ENCODE peak calls at places on chromosome 22, in eight cellular contexts. J is endothelial cell; H is neural progenitor cell; Z is SK-N-SH; G is epithelial cell of esophagus; B is CD4-positive, alpha-beta T cell; X is psoas muscle; M is GM12864. Y is an unnamed sample.

GRCh38 chr22:39592104-39593060 is 21.8 kb downstream of the CACNA1I start:
- DNase-seq in H (peak), J (no peak), X (no peak), Z (peak), B (no peak), G (peak), M (no peak), Y (no peak)

GRCh38 chr22:20741634-20742581 is 32.0 kb upstream of the SERPIND1 start:
- DNase-seq in Z (peak), X (no peak), M (no peak), H (peak), J (peak), G (peak), B (peak), Y (no peak)

GRCh38 chr22:24510694-24511625 is 15.8 kb downstream of the UPB1 start:
- DNase-seq in Z (no peak), H (no peak), G (peak), B (no peak), J (no peak), M (no peak), X (peak), Y (no peak)

GRCh38 chr22:24181088-24181995 is at the start of gene SUSD2:
- DNase-seq in J (no peak), X (peak), G (no peak), H (peak), B (no peak), Z (no peak), M (no peak), Y (no peak)

GRCh38 chr22:19962246-19962908 is 20.8 kb upstream of the TXNRD2 start:
- DNase-seq in Z (peak), G (peak), X (peak), J (peak), B (peak), M (no peak), H (peak), Y (no peak)

GRCh38 chr22:24427500-24428164 is at the start of gene ADORA2A:
- DNase-seq in X (peak), G (no peak), Z (peak), H (no peak), J (no peak), B (peak), M (peak), Y (no peak)

GRCh38 chr22:46010177-46010867 is 33.4 kb upstream of the WNT7B start:
- DNase-seq in H (no peak), X (no peak), J (no peak), Z (no peak), B (no peak), M (no peak), G (peak), Y (no peak)

GRCh38 chr22:45179276-45180049 is 15.7 kb downstream of the NUP50 start:
- DNase-seq in M (no peak), B (peak), Z (no peak), H (no peak), X (no peak), G (no peak), J (no peak), Y (no peak)

GRCh38 chr22:45302047-45302446 is 7.7 kb upstream of the FAM118A start:
- DNase-seq in Z (no peak), B (no peak), X (no peak), G (peak), H (no peak), J (no peak), M (no peak), Y (no peak)

GRCh38 chr22:40009231-40009769 is 14.5 kb downstream of the FAM83F start:
- DNase-seq in G (no peak), H (peak), X (no peak), M (no peak), B (no peak), Z (no peak), J (no peak), Y (no peak)

GRCh38 chr22:25368271-25368670 is 148.8 kb downstream of the CRYBB2 start:
- DNase-seq in X (peak), G (peak), Z (no peak), M (no peak), B (no peak), J (no peak), H (no peak), Y (no peak)

GRCh38 chr22:21683401-21683811 is 17.6 kb downstream of the PPIL2 start:
- DNase-seq in G (no peak), X (no peak), H (no peak), Z (no peak), J (no peak), B (no peak), M (no peak), Y (no peak)

GRCh38 chr22:50506611-50507420 is 686 bp downstream of the LMF2 start:
- DNase-seq in M (no peak), X (peak), J (no peak), G (no peak), H (peak), Z (no peak), B (no peak), Y (no peak)

GRCh38 chr22:50505776-50506610 is 1.5 kb downstream of the LMF2 start:
- DNase-seq in B (no peak), H (no peak), Z (no peak), M (no peak), X (no peak), J (no peak), G (no peak), Y (no peak)

GRCh38 chr22:50507421-50507990 is at the start of gene LMF2:
- DNase-seq in G (peak), J (peak), M (no peak), H (no peak), B (peak), X (peak), Z (peak), Y (peak)

GRCh38 chr22:50508897-50509296 is 873 bp downstream of the NCAPH2 start:
- DNase-seq in Z (no peak), H (no peak), B (no peak), G (no peak), M (no peak), J (no peak), X (no peak), Y (no peak)

DNA sequence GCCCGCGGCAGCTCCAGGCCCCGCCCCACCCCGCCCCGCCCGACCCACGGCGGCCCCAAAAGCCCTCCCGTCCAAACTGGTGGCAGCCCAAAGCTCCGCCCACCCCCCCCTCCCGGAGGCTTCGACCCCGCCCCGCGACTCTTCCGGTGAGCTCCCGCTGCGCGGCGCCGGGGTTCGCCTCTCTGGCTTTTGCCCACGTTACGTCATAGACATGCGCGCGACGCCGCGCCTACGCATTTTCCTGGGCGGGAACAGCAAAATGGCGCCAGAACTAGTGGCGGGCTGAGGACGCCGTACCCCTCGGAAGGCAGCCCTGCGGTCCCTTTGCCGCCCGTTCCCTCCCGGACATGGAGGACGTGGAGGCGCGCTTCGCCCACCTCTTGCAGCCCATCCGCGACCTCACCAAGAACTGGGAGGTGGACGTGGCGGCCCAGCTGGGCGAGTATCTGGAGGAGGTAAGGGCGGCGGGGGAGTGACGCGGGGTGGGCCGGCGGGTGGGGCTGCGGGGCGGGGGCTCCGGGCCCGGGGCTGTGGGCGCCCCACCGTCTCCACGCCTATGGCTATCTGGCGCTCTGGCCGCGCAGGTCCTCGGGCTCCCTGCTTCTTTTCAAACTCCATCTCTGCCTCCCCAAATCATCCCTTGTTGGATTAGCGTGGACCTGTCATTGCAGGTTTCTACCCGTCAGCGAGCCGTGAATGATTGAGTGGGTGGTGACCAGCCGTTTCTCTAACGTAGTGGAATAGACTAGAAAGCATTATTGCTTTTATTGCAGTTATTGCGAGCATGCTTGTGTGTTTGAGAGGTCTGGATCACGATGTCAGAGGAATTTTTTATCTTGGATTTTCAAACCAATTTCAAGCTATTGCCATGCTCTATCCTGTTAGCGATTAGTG is at the start of gene NCAPH2:
- DNase-seq in Z (peak), J (peak), H (peak), B (peak), M (peak), G (peak), X (peak), Y (peak)
- TF ChIP-seq CTCF in Z (no peak), J (no peak), H (no peak), B (no peak), M (no peak), G (no peak), X (no peak), Y (no peak)

GRCh38 chr22:17366830-17367229 is 2.4 kb upstream of the CECR2 start:
- DNase-seq in X (peak), Z (peak), B (no peak), M (no peak), H (peak), G (no peak), J (peak), Y (peak)
- TF ChIP-seq CTCF in X (peak), Z (no peak), B (no peak), M (peak), H (peak), G (no peak), J (no peak), Y (no peak)

GRCh38 chr22:41966607-41967240 is 2.5 kb upstream of the SEPTIN3 start:
- DNase-seq in M (peak), G (peak), X (no peak), Z (peak), B (no peak), H (peak), J (peak), Y (no peak)
- TF ChIP-seq CTCF in M (peak), G (peak), X (peak), Z (peak), B (peak), H (peak), J (no peak), Y (no peak)

GRCh38 chr22:48072777-48073176 is 1310.3 kb downstream of the TBC1D22A start:
- DNase-seq in J (no peak), B (no peak), H (peak), M (no peak), Z (no peak), G (no peak), X (no peak), Y (no peak)

GRCh38 chr22:48070083-48070482 is 1307.6 kb downstream of the TBC1D22A start:
- DNase-seq in J (no peak), M (no peak), G (no peak), X (no peak), Z (no peak), H (no peak), B (no peak), Y (no peak)

GRCh38 chr22:48071305-48071704 is 1308.9 kb downstream of the TBC1D22A start:
- DNase-seq in J (no peak), M (no peak), B (no peak), Z (no peak), H (no peak), X (no peak), G (no peak), Y (no peak)

GRCh38 chr22:48071828-48072227 is 1309.4 kb downstream of the TBC1D22A start:
- DNase-seq in H (no peak), Z (no peak), M (no peak), X (no peak), B (no peak), G (no peak), J (no peak), Y (no peak)

GRCh38 chr22:48070760-48071159 is 1308.3 kb downstream of the TBC1D22A start:
- DNase-seq in H (peak), Z (no peak), M (no peak), B (no peak), X (no peak), J (no peak), G (no peak), Y (no peak)
- TF ChIP-seq CTCF in H (peak), Z (no peak), M (no peak), B (no peak), X (no peak), J (no peak), G (no peak), Y (no peak)

GRCh38 chr22:42296381-42296853 is 26.0 kb upstream of the TCF20 start:
- DNase-seq in G (no peak), H (no peak), B (no peak), J (no peak), X (no peak), M (no peak), Z (peak), Y (no peak)
- TF ChIP-seq CTCF in G (peak), H (peak), B (peak), J (no peak), X (no peak), M (no peak), Z (peak), Y (no peak)

DNA sequence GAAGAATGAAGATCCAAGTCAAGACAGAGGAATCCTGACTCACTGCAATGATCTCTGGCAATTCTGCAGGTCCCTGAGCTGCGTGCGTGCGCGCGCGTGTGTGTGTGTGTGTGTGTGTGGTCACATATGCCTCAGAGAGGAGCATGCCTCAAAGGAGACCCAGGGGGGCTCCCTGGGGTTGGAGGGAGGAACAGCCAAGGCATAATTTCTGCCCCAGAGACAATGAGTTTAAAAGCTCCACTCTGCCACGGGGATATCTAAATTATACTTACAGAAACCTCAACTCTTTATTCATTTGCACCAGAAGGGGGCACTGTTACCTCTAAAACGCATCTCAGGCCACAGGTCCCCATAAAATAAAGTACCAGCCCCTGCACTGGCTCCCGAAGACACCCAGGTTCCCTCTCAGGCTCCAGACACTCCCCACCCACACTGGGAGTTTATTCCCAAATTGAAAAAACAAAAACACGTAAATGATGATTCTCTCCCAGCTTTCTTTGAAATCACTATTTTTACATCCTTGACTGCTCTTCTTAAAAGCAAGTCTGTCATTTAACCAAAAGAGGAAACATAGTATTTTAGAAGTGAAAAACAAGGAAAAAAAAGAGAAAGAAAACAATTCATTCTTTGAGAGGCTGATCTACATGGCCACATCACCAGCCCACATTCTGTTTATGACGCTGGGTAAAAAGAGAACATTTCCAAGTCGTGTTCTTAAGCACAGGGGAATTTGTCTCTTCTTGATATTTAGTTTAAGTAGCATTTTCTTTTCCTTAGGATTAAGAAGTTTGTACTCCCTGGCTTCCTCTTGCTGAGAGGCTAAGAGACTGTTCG is 400.9 kb downstream of the LARGE1 start:
- DNase-seq in G (no peak), H (peak), Z (peak), M (peak), X (no peak), J (peak), B (no peak), Y (no peak)
- TF ChIP-seq CTCF in G (no peak), H (peak), Z (peak), M (peak), X (peak), J (peak), B (no peak), Y (peak)

DNA sequence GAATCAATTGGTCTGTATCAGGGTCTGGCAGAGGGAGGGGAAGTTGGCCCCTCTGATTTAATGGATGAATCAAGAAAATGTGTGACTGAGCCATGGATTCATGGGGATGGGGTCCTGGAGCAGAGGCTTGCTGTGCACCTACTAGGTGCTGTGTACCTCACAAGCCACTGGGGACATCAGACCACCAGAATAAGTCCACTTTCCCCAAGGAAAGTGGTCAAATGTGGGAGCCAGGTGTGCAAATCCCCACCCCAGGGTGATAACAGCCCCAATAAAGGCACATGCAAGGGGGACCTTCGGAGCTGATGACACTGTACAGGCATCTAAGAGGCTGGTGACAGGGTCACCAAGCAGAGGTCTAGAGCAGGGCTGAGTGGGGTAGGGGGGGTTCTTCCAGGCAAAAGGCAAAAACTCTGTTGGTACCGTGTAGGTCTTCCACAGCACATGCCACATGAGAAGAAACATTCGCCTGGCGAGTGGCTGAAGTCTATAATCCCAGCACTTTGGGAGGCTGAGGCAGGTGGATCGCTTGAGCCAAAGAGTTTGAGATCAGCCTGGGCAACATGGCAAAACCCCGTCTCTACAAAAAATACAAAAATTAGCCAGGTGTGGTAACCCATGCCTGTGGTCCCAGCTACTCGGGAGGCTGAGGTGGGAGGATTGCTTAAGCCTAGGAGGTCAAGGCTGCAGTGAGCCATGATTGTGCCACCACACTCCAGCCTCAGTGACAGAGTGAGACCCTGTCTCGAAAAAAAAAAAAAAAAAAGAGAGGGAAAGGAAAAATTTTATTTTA is 28.8 kb downstream of the TXN2 start:
- DNase-seq in X (no peak), H (no peak), Z (no peak), G (no peak), B (no peak), M (no peak), J (no peak), Y (no peak)
- TF ChIP-seq CTCF in X (no peak), H (no peak), Z (no peak), G (no peak), B (no peak), M (peak), J (no peak), Y (no peak)